ENCODE peak calls at places on chromosomes 4 and X, in five cellular contexts. One of them, this sample, is unnamed. For H3K4me1, the result is how much of the 10 kb centered on the place peaks cover.

GRCh38 chr4:721261-722171 is 15.9 kb downstream of the PCGF3 start:
- DNase-seq in transverse colon: peak
- DNase-seq in pancreas: no peak
- DNase-seq in lower lobe of right lung: no peak
- DNase-seq in PC-3: no peak
- DNase-seq in this sample: no peak

GRCh38 chr4:109733728-109734127 is 3.9 kb upstream of the PLA2G12A start:
- DNase-seq in transverse colon: no peak
- DNase-seq in pancreas: no peak
- DNase-seq in lower lobe of right lung: no peak
- DNase-seq in PC-3: no peak
- DNase-seq in this sample: no peak

GRCh38 chr4:103105558-103106356 is 6.1 kb upstream of the BDH2 start:
- DNase-seq in transverse colon: no peak
- DNase-seq in pancreas: no peak
- DNase-seq in lower lobe of right lung: no peak
- DNase-seq in PC-3: no peak
- DNase-seq in this sample: no peak

GRCh38 chrX:66046612-66047235 is 6.8 kb upstream of the VSIG4 start:
- DNase-seq in transverse colon: no peak
- DNase-seq in pancreas: no peak
- DNase-seq in lower lobe of right lung: no peak
- DNase-seq in PC-3: no peak
- DNase-seq in this sample: peak

GRCh38 chrX:13360146-13360545 is 40.3 kb upstream of the ATXN3L start:
- DNase-seq in transverse colon: no peak
- DNase-seq in pancreas: no peak
- DNase-seq in lower lobe of right lung: no peak
- DNase-seq in PC-3: no peak
- DNase-seq in this sample: no peak

GRCh38 chr4:88803600-88804096 is 106.0 kb upstream of the NAP1L5 start:
- DNase-seq in transverse colon: peak
- DNase-seq in pancreas: peak
- DNase-seq in lower lobe of right lung: no peak
- DNase-seq in PC-3: peak
- DNase-seq in this sample: no peak

GRCh38 chr4:145904413-145905177 is 34.0 kb downstream of the ZNF827 start:
- DNase-seq in transverse colon: peak
- DNase-seq in pancreas: no peak
- DNase-seq in lower lobe of right lung: no peak
- DNase-seq in PC-3: peak
- DNase-seq in this sample: no peak

GRCh38 chrX:151984328-151984727 is 9.9 kb upstream of the GABRE start:
- DNase-seq in transverse colon: no peak
- DNase-seq in pancreas: no peak
- DNase-seq in lower lobe of right lung: no peak
- DNase-seq in PC-3: peak
- DNase-seq in this sample: no peak

GRCh38 chr4:158667651-158668198 is 4.0 kb downstream of the C4orf46 start:
- DNase-seq in transverse colon: peak
- DNase-seq in pancreas: no peak
- DNase-seq in lower lobe of right lung: no peak
- DNase-seq in PC-3: peak
- DNase-seq in this sample: no peak

GRCh38 chrX:37800762-37801161 is 20.9 kb downstream of the CYBB start:
- DNase-seq in transverse colon: no peak
- DNase-seq in pancreas: no peak
- DNase-seq in lower lobe of right lung: no peak
- DNase-seq in PC-3: no peak
- DNase-seq in this sample: no peak

GRCh38 chr4:142846729-142847606 is 867 bp upstream of the INPP4B start:
- DNase-seq in transverse colon: peak
- DNase-seq in pancreas: peak
- DNase-seq in lower lobe of right lung: no peak
- DNase-seq in PC-3: peak
- DNase-seq in this sample: peak

GRCh38 chrX:138886769-138887168 is 175.3 kb upstream of the FGF13 start:
- DNase-seq in transverse colon: no peak
- DNase-seq in pancreas: no peak
- DNase-seq in lower lobe of right lung: no peak
- DNase-seq in PC-3: peak
- DNase-seq in this sample: no peak

GRCh38 chrX:19303216-19303880 is 40.4 kb upstream of the PDHA1 start:
- DNase-seq in transverse colon: no peak
- DNase-seq in pancreas: no peak
- DNase-seq in lower lobe of right lung: no peak
- DNase-seq in PC-3: peak
- DNase-seq in this sample: no peak

GRCh38 chrX:112081781-112082482 is 644 bp downstream of the TRPC5 start:
- DNase-seq in transverse colon: no peak
- DNase-seq in pancreas: no peak
- DNase-seq in lower lobe of right lung: no peak
- DNase-seq in PC-3: no peak
- DNase-seq in this sample: no peak

GRCh38 chr4:40573593-40574311 is 55.9 kb downstream of the RBM47 start:
- DNase-seq in transverse colon: no peak
- DNase-seq in pancreas: no peak
- DNase-seq in lower lobe of right lung: no peak
- DNase-seq in PC-3: no peak
- DNase-seq in this sample: peak

GRCh38 chrX:40473460-40474204 is 107.1 kb upstream of the ATP6AP2 start:
- DNase-seq in transverse colon: no peak
- DNase-seq in pancreas: no peak
- DNase-seq in lower lobe of right lung: no peak
- DNase-seq in PC-3: no peak
- DNase-seq in this sample: no peak

GRCh38 chr4:165872443-165873297 is at the start of gene TLL1:
- DNase-seq in transverse colon: no peak
- DNase-seq in pancreas: peak
- DNase-seq in lower lobe of right lung: no peak
- DNase-seq in PC-3: peak
- DNase-seq in this sample: no peak

GRCh38 chr4:183094393-183095198 is 4.5 kb upstream of the WWC2 start:
- DNase-seq in transverse colon: no peak
- DNase-seq in pancreas: no peak
- DNase-seq in lower lobe of right lung: no peak
- DNase-seq in PC-3: peak
- DNase-seq in this sample: no peak

GRCh38 chr4:114026447-114026846 is 47.0 kb upstream of the ARSJ start:
- DNase-seq in transverse colon: no peak
- DNase-seq in pancreas: no peak
- DNase-seq in lower lobe of right lung: no peak
- DNase-seq in PC-3: no peak
- DNase-seq in this sample: no peak

GRCh38 chr4:98473046-98473445 is 185.4 kb downstream of the TSPAN5 start:
- DNase-seq in transverse colon: no peak
- DNase-seq in pancreas: no peak
- DNase-seq in lower lobe of right lung: no peak
- DNase-seq in PC-3: no peak
- DNase-seq in this sample: no peak

GRCh38 chrX:17812763-17813162 is 48.3 kb downstream of the RAI2 start:
- DNase-seq in transverse colon: no peak
- DNase-seq in pancreas: no peak
- DNase-seq in lower lobe of right lung: no peak
- DNase-seq in PC-3: peak
- DNase-seq in this sample: no peak

GRCh38 chrX:41590641-41591040 is 98.1 kb upstream of the GPR34 start:
- DNase-seq in transverse colon: no peak
- DNase-seq in pancreas: no peak
- DNase-seq in lower lobe of right lung: no peak
- DNase-seq in PC-3: no peak
- DNase-seq in this sample: no peak

GRCh38 chrX:40098264-40099045 is 697 bp upstream of the BCOR start:
- DNase-seq in transverse colon: peak
- DNase-seq in pancreas: peak
- DNase-seq in lower lobe of right lung: peak
- DNase-seq in PC-3: peak
- DNase-seq in this sample: peak

GRCh38 chrX:13087322-13088154 is 43.1 kb upstream of the FAM9C start:
- DNase-seq in transverse colon: peak
- DNase-seq in pancreas: no peak
- DNase-seq in lower lobe of right lung: no peak
- DNase-seq in PC-3: peak
- DNase-seq in this sample: peak

GRCh38 chr4:80713409-80713808 is 317.1 kb upstream of the BMP3 start:
- DNase-seq in transverse colon: peak
- DNase-seq in pancreas: no peak
- DNase-seq in lower lobe of right lung: no peak
- DNase-seq in PC-3: no peak
- DNase-seq in this sample: no peak
- H3K4me1 ChIP-seq in transverse colon: under half
- H3K4me1 ChIP-seq in pancreas: under half
- H3K4me1 ChIP-seq in lower lobe of right lung: under half
- H3K4me1 ChIP-seq in PC-3: under half
- H3K4me1 ChIP-seq in this sample: under half

GRCh38 chr4:151114338-151114737 is 14.9 kb downstream of the RPS3A start:
- DNase-seq in transverse colon: no peak
- DNase-seq in pancreas: no peak
- DNase-seq in lower lobe of right lung: no peak
- DNase-seq in PC-3: no peak
- DNase-seq in this sample: no peak
- H3K27ac ChIP-seq in transverse colon: no peak
- H3K27ac ChIP-seq in pancreas: no peak
- H3K27ac ChIP-seq in lower lobe of right lung: no peak
- H3K27ac ChIP-seq in PC-3: no peak
- H3K27ac ChIP-seq in this sample: no peak

DNA sequence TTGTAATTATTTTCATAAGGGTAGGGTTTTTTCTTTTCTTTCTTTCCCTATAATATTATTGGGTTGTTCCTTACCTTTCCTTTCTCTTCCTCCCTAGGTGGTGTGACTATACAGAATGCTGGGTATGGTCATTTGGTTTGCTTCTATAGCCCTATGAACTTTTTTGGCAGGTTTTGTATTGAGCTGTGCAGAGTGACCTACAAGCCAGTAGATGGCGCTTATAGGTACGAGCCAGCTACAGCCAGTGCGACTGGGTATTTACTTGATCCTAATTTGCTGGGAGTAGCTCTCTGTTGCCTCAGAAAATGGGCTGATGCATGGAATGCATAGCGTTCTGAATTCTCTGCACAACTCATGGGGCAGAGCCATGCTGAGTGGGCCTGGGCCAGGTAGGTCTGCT is 423.3 kb downstream of the MAGEE1 start:
- DNase-seq in transverse colon: no peak
- DNase-seq in pancreas: no peak
- DNase-seq in lower lobe of right lung: no peak
- DNase-seq in PC-3: peak
- DNase-seq in this sample: no peak
- TF ChIP-seq CTCF in transverse colon: no peak
- TF ChIP-seq CTCF in pancreas: no peak
- TF ChIP-seq CTCF in lower lobe of right lung: no peak
- TF ChIP-seq CTCF in PC-3: peak
- TF ChIP-seq CTCF in this sample: no peak

DNA sequence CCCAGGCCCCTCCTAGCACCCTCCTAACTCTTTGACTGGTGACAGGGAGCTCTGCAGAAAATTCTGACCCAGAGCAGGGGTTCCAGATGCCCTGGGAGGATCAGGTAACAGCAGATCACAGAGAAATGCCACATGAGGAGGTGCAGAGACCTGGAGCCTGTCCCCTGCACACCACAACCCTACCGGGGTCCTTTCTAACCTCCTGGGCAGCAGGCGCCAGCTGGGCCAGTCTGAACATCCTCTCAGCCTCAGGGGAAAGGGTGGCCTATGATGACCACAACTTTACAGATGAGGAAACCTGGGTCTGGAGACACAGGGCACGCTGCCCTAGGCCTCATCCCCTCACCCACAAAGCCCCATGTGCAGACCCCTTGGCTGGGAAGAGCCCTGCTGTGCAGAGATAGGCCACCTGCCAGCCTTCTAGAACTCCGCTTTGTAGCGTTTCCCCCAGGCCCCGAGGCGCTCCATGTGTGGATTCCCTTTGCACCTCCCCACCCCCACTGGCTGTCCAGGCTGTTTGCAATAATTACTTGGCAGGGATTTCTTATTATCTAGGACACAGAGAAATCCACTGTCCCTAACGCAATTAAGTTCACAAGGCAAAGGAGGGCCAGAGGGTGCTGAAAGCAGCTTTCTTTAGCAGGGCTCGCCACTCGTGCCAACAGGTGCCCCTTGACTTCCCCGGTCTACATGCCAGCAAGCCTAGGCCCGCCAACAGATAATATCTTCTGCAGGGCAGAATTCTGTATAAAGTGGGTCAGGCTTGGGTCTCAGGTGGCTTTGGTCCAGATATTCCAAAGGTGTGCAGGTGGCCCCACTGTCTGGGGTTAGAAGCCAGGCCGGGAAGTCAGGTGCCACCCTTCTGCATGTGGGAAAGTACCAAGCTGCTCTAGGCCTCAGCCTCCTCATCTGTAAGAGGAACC is 36.4 kb downstream of the WDR1 start:
- DNase-seq in transverse colon: no peak
- DNase-seq in pancreas: no peak
- DNase-seq in lower lobe of right lung: peak
- DNase-seq in PC-3: no peak
- DNase-seq in this sample: no peak
- H3K4me1 ChIP-seq in transverse colon: under half
- H3K4me1 ChIP-seq in pancreas: under half
- H3K4me1 ChIP-seq in lower lobe of right lung: under half
- H3K4me1 ChIP-seq in PC-3: under half
- H3K4me1 ChIP-seq in this sample: under half

DNA sequence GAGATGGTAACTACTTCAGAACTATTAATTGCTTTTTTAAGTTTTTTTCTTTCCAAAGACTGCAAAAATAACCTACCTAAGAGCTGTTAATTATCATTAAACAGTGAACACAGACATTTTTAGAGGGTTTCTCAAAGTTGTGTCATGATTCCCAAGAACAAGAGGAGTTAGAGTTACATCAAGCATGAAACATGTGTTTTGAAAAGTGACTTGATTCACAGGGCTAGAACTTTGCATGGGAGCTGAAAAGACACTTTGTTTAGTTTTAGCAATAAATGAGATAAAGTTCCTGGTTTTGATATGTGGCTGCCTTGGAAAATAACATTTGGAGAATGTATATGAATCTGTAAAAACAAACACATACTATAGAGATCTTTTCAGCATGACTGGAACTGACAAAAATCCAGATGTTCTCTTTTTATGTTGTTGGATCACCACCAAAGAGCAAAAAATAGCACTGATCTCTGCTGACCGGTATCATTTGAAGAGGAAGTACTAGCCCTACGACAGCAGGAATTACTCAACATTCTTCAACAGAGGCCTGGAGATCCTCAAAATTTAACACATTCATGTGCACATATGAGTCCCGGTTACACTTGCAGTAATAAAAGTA is 173.0 kb upstream of the PCDH18 start:
- DNase-seq in transverse colon: no peak
- DNase-seq in pancreas: no peak
- DNase-seq in lower lobe of right lung: no peak
- DNase-seq in PC-3: no peak
- DNase-seq in this sample: no peak
- H3K27ac ChIP-seq in transverse colon: peak
- H3K27ac ChIP-seq in pancreas: no peak
- H3K27ac ChIP-seq in lower lobe of right lung: no peak
- H3K27ac ChIP-seq in PC-3: no peak
- H3K27ac ChIP-seq in this sample: peak

DNA sequence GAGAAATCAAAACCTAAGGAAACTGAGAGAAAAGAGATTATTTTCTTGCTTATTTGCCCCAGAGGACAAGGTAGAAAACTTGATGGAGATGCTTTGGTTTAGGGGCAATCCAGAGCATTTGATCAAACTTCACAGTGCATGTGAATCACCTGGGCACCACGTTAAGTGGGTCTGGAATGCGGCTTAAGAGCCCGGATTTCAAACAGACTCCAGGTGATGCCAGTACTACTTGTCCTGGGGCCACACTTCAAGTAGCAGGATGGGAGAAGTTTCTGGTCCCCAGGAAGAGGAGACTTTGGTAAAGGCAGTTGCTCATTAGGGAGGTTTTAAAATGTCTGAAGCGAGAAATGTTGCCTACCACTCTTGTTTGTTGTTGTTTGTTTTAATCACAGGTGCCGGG is 51.8 kb downstream of the PHOX2B start:
- DNase-seq in transverse colon: no peak
- DNase-seq in pancreas: no peak
- DNase-seq in lower lobe of right lung: no peak
- DNase-seq in PC-3: no peak
- DNase-seq in this sample: no peak
- TF ChIP-seq CTCF in transverse colon: no peak
- TF ChIP-seq CTCF in pancreas: no peak
- TF ChIP-seq CTCF in lower lobe of right lung: no peak
- TF ChIP-seq CTCF in PC-3: no peak
- TF ChIP-seq CTCF in this sample: no peak